ENCODE peak calls at places on chromosomes 4 and X, in four cellular contexts. X is mucosa of descending colon, F is cardiac muscle cell, U is fibroblast of mammary gland. W is an unnamed sample.

GRCh38 chrX:120456973-120457372 is 12.1 kb downstream of the LAMP2 start:
- DNase-seq in X (no peak), U (peak; percentile 81), F (no peak), W (no peak)

GRCh38 chrX:54470054-54470760 is 25.8 kb downstream of the FGD1 start:
- DNase-seq in U (no peak), F (no peak), X (no peak), W (no peak)

GRCh38 chrX:151081016-151081415 is 95.4 kb upstream of the GPR50 start:
- DNase-seq in F (no peak), X (no peak), U (no peak), W (no peak)

GRCh38 chr4:89371614-89372013 is 64.0 kb upstream of the GPRIN3 start:
- DNase-seq in F (no peak), X (no peak), U (no peak), W (no peak)

GRCh38 chrX:136907626-136908025 is 27.1 kb upstream of the RBMX start:
- DNase-seq in F (peak; percentile 33), X (no peak), U (no peak), W (no peak)

GRCh38 chr4:145001635-145002034 is 96.4 kb downstream of the ANAPC10 start:
- DNase-seq in U (no peak), F (no peak), X (no peak), W (no peak)

GRCh38 chr4:120874792-120875774 is 47.4 kb downstream of the PRDM5 start:
- DNase-seq in F (peak; percentile 9), X (no peak), U (peak; percentile 23), W (no peak)

GRCh38 chr4:158906073-158906472 is 137.2 kb downstream of the FNIP2 start:
- DNase-seq in F (no peak), X (no peak), U (no peak), W (peak; percentile 55)

GRCh38 chr4:189096717-189097116 is 844.0 kb upstream of the FRG1 start:
- DNase-seq in F (no peak), X (no peak), U (no peak), W (no peak)

GRCh38 chr4:72352746-72353145 is 216.3 kb downstream of the ADAMTS3 start:
- DNase-seq in X (no peak), U (no peak), F (no peak), W (no peak)

GRCh38 chrX:124117325-124117724 is 155.8 kb downstream of the STAG2 start:
- DNase-seq in F (no peak), U (no peak), X (no peak), W (no peak)

GRCh38 chr4:636628-636950 is 11.2 kb downstream of the PDE6B start:
- DNase-seq in X (no peak), U (no peak), F (no peak), W (no peak)

GRCh38 chr4:26161030-26161824 is 159.6 kb upstream of the RBPJ start:
- DNase-seq in X (no peak), U (no peak), F (no peak), W (no peak)

GRCh38 chr4:4320951-4321714 is 31.1 kb downstream of the ZBTB49 start:
- DNase-seq in U (peak; percentile 19), F (no peak), X (no peak), W (no peak)

GRCh38 chrX:68307767-68308166 is 125.5 kb downstream of the OPHN1 start:
- DNase-seq in X (no peak), U (peak; percentile 82), F (peak; percentile 73), W (no peak)

GRCh38 chrX:685120-686032 is 54.8 kb downstream of the SHOX start:
- DNase-seq in U (no peak), X (no peak), F (no peak), W (no peak)

GRCh38 chr4:185559913-185560281 is 24.6 kb upstream of the PDLIM3 start:
- DNase-seq in U (peak; percentile 59), X (no peak), F (peak; percentile 89), W (no peak)

GRCh38 chr4:30716671-30717207 is 3.4 kb upstream of the PCDH7 start:
- DNase-seq in F (peak; percentile 27), X (no peak), U (peak; percentile 45), W (no peak)

GRCh38 chr4:87071401-87071800 is 136.6 kb downstream of the AFF1 start:
- DNase-seq in X (no peak), U (no peak), F (no peak), W (no peak)

GRCh38 chr4:153655928-153656327 is 28.2 kb upstream of the TLR2 start:
- DNase-seq in X (no peak), F (peak; percentile 73), U (peak; percentile 38), W (no peak)

GRCh38 chrX:132004728-132005127 is 18.4 kb upstream of the STK26 start:
- DNase-seq in X (no peak), U (peak; percentile 1), F (peak; percentile 1), W (no peak)

GRCh38 chrX:19554786-19555185 is 39.5 kb upstream of the MAP3K15 start:
- DNase-seq in X (no peak), U (peak; percentile 75), F (peak; percentile 37), W (no peak)

GRCh38 chr4:9997881-9998280 is 23.4 kb downstream of the SLC2A9 start:
- DNase-seq in F (no peak), X (no peak), U (no peak), W (no peak)

GRCh38 chrX:2967998-2968909 is 38.1 kb upstream of the ARSH start:
- DNase-seq in F (peak; percentile 62), U (peak; percentile 55), X (no peak), W (no peak)

GRCh38 chr4:122152699-122153328 is 683 bp downstream of the BLTP1 start:
- DNase-seq in X (peak; percentile 73), F (peak; percentile 40), U (peak; percentile 33), W (peak; percentile 40)

GRCh38 chr4:52780206-52780605 is 29.0 kb upstream of the ERVMER34-1 start:
- DNase-seq in U (peak; percentile 78), X (no peak), F (peak; percentile 64), W (no peak)

GRCh38 chr4:3486556-3487270 is 23.6 kb downstream of the DOK7 start:
- DNase-seq in F (no peak), X (no peak), U (no peak), W (no peak)

GRCh38 chrX:134868766-134869495 is 121.9 kb upstream of the SMIM10 start:
- DNase-seq in F (peak; percentile 79), X (no peak), U (peak; percentile 97), W (no peak)

GRCh38 chrX:6505960-6506359 is 29.0 kb downstream of the VCX3A start:
- DNase-seq in X (no peak), U (no peak), F (no peak), W (no peak)

GRCh38 chr4:72969957-72970356 is 99.6 kb downstream of the COX18 start:
- DNase-seq in U (no peak), F (peak; percentile 39), X (no peak), W (no peak)

GRCh38 chr4:70703695-70704332 is 15.5 kb downstream of the UTP3 start:
- DNase-seq in U (peak; percentile 82), X (no peak), F (peak; percentile 38), W (no peak)

GRCh38 chrX:88613338-88613737 is 133.7 kb upstream of the CPXCR1 start:
- DNase-seq in U (peak; percentile 2), F (peak; percentile 16), X (no peak), W (no peak)
- TF ChIP-seq CTCF in U (peak; percentile 17), F (peak; percentile 29), X (no peak), W (peak; percentile 19)

DNA sequence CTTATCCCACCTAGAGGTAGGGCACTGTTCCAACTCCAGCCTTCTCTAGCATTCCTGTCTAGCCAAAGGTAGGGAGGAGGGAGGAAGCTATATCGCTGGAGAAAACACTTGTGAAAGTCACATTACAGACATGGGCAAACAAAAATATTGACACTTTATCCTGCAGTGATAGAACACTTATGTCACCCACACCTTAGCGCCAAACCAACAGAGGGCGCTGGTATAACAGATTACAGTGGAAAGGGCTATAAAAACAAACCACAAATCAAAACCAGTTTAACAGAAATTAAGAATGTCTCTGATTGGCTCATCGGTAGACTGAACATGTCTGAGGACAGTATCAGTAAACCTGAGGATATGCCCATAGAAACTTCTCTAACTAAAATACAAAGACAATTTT is 451.3 kb downstream of the TLL1 start:
- DNase-seq in U (peak; percentile 42), X (no peak), F (peak; percentile 16), W (no peak)
- TF ChIP-seq CTCF in U (peak; percentile 50), X (peak; percentile 15), F (peak; percentile 30), W (peak; percentile 13)

DNA sequence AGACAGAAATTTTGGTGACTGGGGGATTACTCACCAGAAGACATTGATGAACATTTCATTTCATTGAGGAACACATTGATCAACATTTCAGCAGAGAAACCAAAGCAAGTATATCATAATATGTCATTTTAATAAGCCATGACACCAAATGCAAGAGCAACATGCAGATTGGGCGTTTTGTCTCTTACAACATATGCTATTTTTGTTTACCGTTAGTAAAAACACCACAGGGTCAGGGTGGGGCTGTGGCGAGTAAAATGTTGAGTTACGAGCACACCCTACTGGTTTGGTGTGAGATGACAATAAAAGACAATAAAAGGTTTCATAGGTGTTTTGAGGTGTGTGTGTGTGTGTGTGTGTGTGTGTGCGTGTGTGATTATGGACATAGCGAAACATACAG is 294.5 kb downstream of the PDGFC start:
- DNase-seq in F (peak; percentile 52), X (no peak), U (peak; percentile 60), W (peak; percentile 20)
- TF ChIP-seq CTCF in F (peak; percentile 41), X (no peak), U (peak; percentile 40), W (no peak)

GRCh38 chr4:16278178-16278577 is 51.9 kb upstream of the TAPT1 start:
- DNase-seq in F (no peak), U (no peak), X (no peak), W (no peak)
- TF ChIP-seq CTCF in F (peak; percentile 16), U (peak; percentile 30), X (no peak), W (no peak)

GRCh38 chr4:41693629-41694028 is 54.9 kb downstream of the PHOX2B start:
- DNase-seq in U (peak; percentile 39), X (no peak), F (peak; percentile 51), W (no peak)
- TF ChIP-seq CTCF in U (peak; percentile 55), X (peak; percentile 12), F (peak; percentile 53), W (peak; percentile 43)

DNA sequence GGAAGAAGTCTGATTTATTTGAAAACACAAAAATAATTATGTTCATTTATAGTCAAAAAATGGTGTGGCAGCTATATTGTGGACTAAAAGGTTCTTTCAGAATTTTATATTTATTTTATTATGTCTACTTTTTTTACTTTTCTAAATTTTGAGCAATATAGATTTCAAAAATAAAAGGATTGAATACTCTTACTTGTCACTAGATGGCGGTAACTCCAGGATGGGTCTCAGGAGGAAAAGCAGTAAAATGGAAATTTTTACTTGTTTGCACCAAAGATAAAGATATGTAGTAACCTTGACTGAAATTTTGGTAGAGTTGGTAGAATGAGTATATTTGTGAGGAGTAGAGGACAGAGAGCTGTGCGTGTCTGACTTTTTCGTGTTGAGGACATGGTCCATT is 14.5 kb upstream of the DACH2 start:
- DNase-seq in U (peak; percentile 21), X (no peak), F (peak; percentile 21), W (no peak)
- TF ChIP-seq CTCF in U (peak; percentile 66), X (no peak), F (peak; percentile 49), W (peak; percentile 25)

GRCh38 chr4:38377195-38377594 is 286.8 kb upstream of the KLF3 start:
- DNase-seq in F (no peak), X (no peak), U (no peak), W (no peak)
- TF ChIP-seq CTCF in F (no peak), X (no peak), U (no peak), W (no peak)